ENCODE peak calls at places on chromosomes 1 and 21, in ten cellular contexts. R, M, N, V, I, Z, Y, C, F and T are unnamed samples.

GRCh38 chr1:27992271-27992670 is 32.5 kb downstream of the XKR8 start:
- DNase-seq in I (no peak), V (no peak), M (no peak), Y (peak), C (peak), R (no peak), N (no peak), F (no peak), Z (no peak), T (no peak)

GRCh38 chr1:235745448-235746136 is 96.0 kb upstream of the GNG4 start:
- DNase-seq in N (no peak), F (no peak), I (no peak), Z (no peak), C (no peak), V (no peak), M (no peak), R (no peak), Y (no peak), T (no peak)

GRCh38 chr1:10756842-10757241 is 39.6 kb downstream of the CASZ1 start:
- DNase-seq in C (no peak), R (no peak), Y (no peak), N (no peak), M (no peak), I (no peak), V (no peak), Z (no peak), F (no peak), T (no peak)

GRCh38 chr1:30875197-30875596 is 33.4 kb downstream of the SDC3 start:
- DNase-seq in I (no peak), F (no peak), V (no peak), Y (no peak), C (no peak), M (no peak), N (no peak), Z (no peak), R (no peak), T (no peak)

GRCh38 chr1:84374991-84375838 is 23.1 kb upstream of the DNASE2B start:
- DNase-seq in V (peak), N (no peak), F (no peak), R (no peak), C (peak), I (no peak), M (no peak), Z (no peak), Y (no peak), T (no peak)

GRCh38 chr1:109873278-109874175 is 37.1 kb upstream of the CSF1 start:
- DNase-seq in V (no peak), N (no peak), Y (no peak), F (no peak), I (no peak), C (peak), M (no peak), Z (no peak), R (peak), T (no peak)

GRCh38 chr1:22457356-22457755 is 5.7 kb downstream of the ZBTB40 start:
- DNase-seq in N (no peak), C (peak), V (no peak), Z (no peak), R (no peak), M (no peak), I (no peak), Y (no peak), F (no peak), T (no peak)

GRCh38 chr1:167950569-167950968 is 13.7 kb upstream of the MPC2 start:
- DNase-seq in M (no peak), C (no peak), N (no peak), Z (no peak), F (no peak), I (no peak), V (no peak), R (no peak), Y (no peak), T (no peak)

GRCh38 chr1:2046225-2046917 is 3.8 kb upstream of the PRKCZ start:
- DNase-seq in F (peak), Z (peak), Y (peak), R (no peak), I (peak), N (peak), M (peak), C (peak), V (no peak), T (peak)

GRCh38 chr1:233217832-233218231 is 77.7 kb downstream of the PCNX2 start:
- DNase-seq in N (no peak), V (no peak), M (no peak), F (no peak), R (no peak), Z (no peak), Y (no peak), I (no peak), C (no peak), T (no peak)

GRCh38 chr21:41616063-41616591 is 108.2 kb upstream of the TMPRSS2 start:
- DNase-seq in N (no peak), R (peak), M (no peak), I (no peak), F (no peak), V (no peak), Y (no peak), Z (no peak), C (peak), T (no peak)

GRCh38 chr21:42384184-42384583 is 11.7 kb downstream of the TMPRSS3 start:
- DNase-seq in I (peak), N (no peak), Y (no peak), R (no peak), V (no peak), M (no peak), Z (no peak), F (no peak), C (no peak), T (no peak)

GRCh38 chr1:107293901-107294600 is 153.2 kb downstream of the NTNG1 start:
- DNase-seq in N (no peak), I (no peak), R (no peak), F (no peak), Y (no peak), Z (no peak), M (no peak), V (no peak), C (no peak), T (peak)

GRCh38 chr1:41739061-41739955 is 179.4 kb downstream of the HIVEP3 start:
- DNase-seq in Y (no peak), V (peak), M (no peak), F (peak), C (peak), I (no peak), Z (no peak), N (no peak), R (no peak), T (no peak)

GRCh38 chr1:26799479-26800133 is 11.9 kb downstream of the PIGV start:
- DNase-seq in I (no peak), C (peak), N (no peak), Y (no peak), R (peak), F (no peak), V (no peak), Z (no peak), M (peak), T (no peak)

GRCh38 chr1:168279253-168279652 is 1.4 kb upstream of the TBX19 start:
- DNase-seq in R (no peak), V (no peak), Y (no peak), C (no peak), M (no peak), N (no peak), Z (no peak), F (no peak), I (no peak), T (peak)

GRCh38 chr1:79773385-79773784 is 766.9 kb upstream of the ADGRL4 start:
- DNase-seq in R (no peak), C (no peak), F (no peak), M (no peak), Z (no peak), I (no peak), Y (no peak), V (no peak), N (no peak), T (no peak)

GRCh38 chr1:168913711-168914463 is 184.9 kb upstream of the DPT start:
- DNase-seq in R (no peak), N (no peak), V (no peak), M (no peak), F (no peak), Y (no peak), C (no peak), I (no peak), Z (no peak), T (peak)

GRCh38 chr1:182299728-182300581 is 91.6 kb downstream of the GLUL start:
- DNase-seq in Y (no peak), Z (no peak), F (peak), C (peak), N (peak), R (peak), M (peak), V (peak), I (no peak), T (no peak)

GRCh38 chr1:107430540-107431228 is 289.8 kb downstream of the NTNG1 start:
- DNase-seq in C (peak), M (peak), Y (peak), V (no peak), Z (peak), F (peak), N (peak), I (no peak), R (peak), T (peak)

GRCh38 chr1:84619383-84620093 is 45.3 kb upstream of the CTBS start:
- DNase-seq in N (peak), M (peak), F (no peak), R (peak), Z (no peak), C (peak), I (no peak), V (no peak), Y (no peak), T (peak)

GRCh38 chr1:221719987-221720386 is 21.9 kb downstream of the DUSP10 start:
- DNase-seq in F (no peak), Y (no peak), C (no peak), I (no peak), M (no peak), N (no peak), V (no peak), Z (no peak), R (no peak), T (no peak)

GRCh38 chr1:9292361-9293240 is at the start of gene SPSB1:
- DNase-seq in R (peak), I (peak), C (peak), V (peak), Y (peak), F (peak), Z (peak), M (peak), N (peak), T (peak)

GRCh38 chr1:15953294-15953771 is 22.6 kb downstream of the ZBTB17 start:
- DNase-seq in I (no peak), C (peak), F (no peak), Y (no peak), R (peak), V (no peak), M (no peak), Z (no peak), N (no peak), T (peak)

GRCh38 chr1:163076981-163077761 is 8.0 kb downstream of the RGS4 start:
- DNase-seq in R (peak), F (no peak), Y (no peak), V (no peak), Z (no peak), I (no peak), C (no peak), N (no peak), M (no peak), T (no peak)

GRCh38 chr1:110408488-110408887 is 994 bp upstream of the LAMTOR5 start:
- DNase-seq in I (no peak), M (no peak), R (no peak), V (no peak), C (no peak), Y (no peak), F (no peak), N (no peak), Z (no peak), T (no peak)

GRCh38 chr21:33355355-33355754 is 30.6 kb downstream of the IFNAR1 start:
- DNase-seq in F (no peak), Y (no peak), N (no peak), V (no peak), I (no peak), M (no peak), Z (no peak), C (no peak), R (no peak), T (no peak)

GRCh38 chr1:46133181-46133658 is 791 bp upstream of the PIK3R3 start:
- DNase-seq in R (no peak), M (no peak), Z (no peak), Y (peak), C (no peak), N (no peak), V (no peak), F (no peak), I (no peak), T (peak)

GRCh38 chr1:13733705-13734104 is 33.7 kb downstream of the PRDM2 start:
- DNase-seq in C (no peak), R (no peak), N (no peak), V (no peak), I (no peak), M (no peak), F (no peak), Y (no peak), Z (no peak), T (no peak)

GRCh38 chr1:218444173-218444572 is 99.0 kb downstream of the TGFB2 start:
- DNase-seq in I (no peak), Y (no peak), F (no peak), M (no peak), N (no peak), C (no peak), Z (no peak), R (no peak), V (no peak), T (no peak)

GRCh38 chr1:2205191-2205952 is 10.8 kb upstream of the FAAP20 start:
- DNase-seq in F (peak), R (peak), M (peak), V (peak), Z (peak), Y (peak), I (peak), C (peak), N (peak), T (peak)

GRCh38 chr1:19014765-19015164 is 58.3 kb upstream of the IFFO2 start:
- DNase-seq in F (no peak), Y (no peak), Z (no peak), N (no peak), V (no peak), C (no peak), I (no peak), R (no peak), M (no peak), T (no peak)

GRCh38 chr1:8010080-8010664 is 15.9 kb downstream of the ERRFI1 start:
- DNase-seq in V (no peak), F (no peak), R (no peak), M (peak), I (no peak), N (no peak), C (no peak), Z (no peak), Y (no peak), T (no peak)

GRCh38 chr1:239228451-239228850 is 157.9 kb upstream of the CHRM3 start:
- DNase-seq in N (no peak), F (no peak), V (no peak), Y (no peak), I (no peak), C (no peak), R (no peak), Z (no peak), M (no peak), T (no peak)

GRCh38 chr21:9735421-9735961 is 785.9 kb upstream of the TPTE start:
- DNase-seq in M (no peak), V (no peak), N (no peak), I (no peak), C (no peak), Z (no peak), Y (no peak), F (no peak), R (no peak), T (no peak)

GRCh38 chr1:186178426-186179043 is 196.5 kb downstream of the TPR start:
- DNase-seq in C (no peak), F (no peak), Y (no peak), M (peak), R (no peak), N (no peak), V (no peak), Z (no peak), I (no peak), T (no peak)

GRCh38 chr1:178908358-178908757 is 37.5 kb upstream of the ANGPTL1 start:
- DNase-seq in I (no peak), V (no peak), Y (no peak), F (no peak), M (no peak), N (no peak), C (peak), R (peak), Z (no peak), T (no peak)

GRCh38 chr21:46605759-46606426 is 1.0 kb upstream of the S100B start:
- DNase-seq in F (peak), V (peak), M (no peak), I (no peak), R (no peak), N (no peak), Y (peak), Z (no peak), C (no peak), T (no peak)

GRCh38 chr1:171081994-171082295 is 8.8 kb upstream of the FMO3 start:
- DNase-seq in F (no peak), V (no peak), Y (no peak), M (no peak), R (no peak), I (no peak), N (no peak), Z (no peak), C (no peak), T (no peak)

GRCh38 chr21:38806153-38806941 is 618 bp downstream of the ETS2 start:
- DNase-seq in Z (peak), I (peak), Y (peak), M (no peak), N (no peak), V (no peak), R (no peak), F (peak), C (no peak), T (peak)
- TF ChIP-seq CTCF in Z (no peak), I (no peak), Y (peak), M (no peak), N (no peak), V (no peak), R (no peak), F (no peak), C (no peak), T (no peak)

GRCh38 chr21:25507522-25507921 is 99.8 kb downstream of the MRPL39 start:
- DNase-seq in M (no peak), C (no peak), Z (no peak), R (no peak), V (no peak), Y (no peak), I (no peak), F (no peak), N (no peak), T (no peak)
- TF ChIP-seq CTCF in M (peak), C (no peak), Z (no peak), R (no peak), V (no peak), Y (peak), I (no peak), F (no peak), N (no peak), T (no peak)

DNA sequence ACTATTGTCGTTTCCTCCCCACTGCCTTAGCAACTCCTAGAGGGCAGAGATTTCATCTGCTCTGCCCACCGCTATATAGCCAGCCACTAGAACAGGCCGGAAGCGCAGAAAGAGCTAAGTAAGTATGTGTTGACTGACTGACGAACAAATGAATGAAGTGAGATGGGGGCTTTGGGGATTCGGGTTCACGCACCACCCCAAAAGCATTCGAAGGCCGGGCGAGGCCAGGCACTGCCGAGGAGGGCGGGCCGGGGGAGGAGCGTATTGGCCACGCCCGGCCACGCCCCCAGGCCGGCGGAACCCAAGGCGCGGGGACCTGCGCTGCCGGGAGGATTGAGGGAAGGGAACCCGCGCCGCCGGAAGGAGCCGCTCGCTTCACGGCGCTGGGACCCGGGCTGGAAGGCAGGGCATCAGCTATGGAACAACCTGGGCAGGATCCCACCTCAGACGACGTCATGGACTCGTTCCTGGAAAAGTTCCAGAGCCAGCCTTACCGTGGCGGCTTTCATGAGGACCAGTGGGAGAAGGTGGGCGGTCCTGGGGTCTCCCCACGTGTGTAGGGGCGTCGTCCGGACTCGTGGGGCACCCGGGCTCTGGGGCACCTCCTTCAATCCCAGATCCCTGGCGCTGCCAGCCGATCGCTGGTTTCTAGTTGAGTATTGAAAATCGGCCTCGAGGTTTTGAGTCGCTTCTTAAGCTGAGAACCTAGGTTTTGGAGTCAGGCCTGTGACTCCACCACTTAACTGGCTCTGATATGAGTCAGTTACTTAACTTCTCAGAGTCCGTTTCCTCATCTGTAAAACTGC is at the start of gene TTC4:
- DNase-seq in N (peak), Z (peak), R (peak), M (peak), Y (peak), C (peak), V (peak), F (peak), I (peak), T (peak)
- TF ChIP-seq CTCF in N (peak), Z (no peak), R (no peak), M (peak), Y (no peak), C (no peak), V (no peak), F (no peak), I (no peak), T (no peak)

GRCh38 chr21:29374481-29374880 is 75.8 kb downstream of the BACH1 start:
- DNase-seq in R (no peak), N (no peak), I (no peak), Y (no peak), Z (no peak), C (no peak), M (no peak), F (no peak), V (no peak), T (no peak)

GRCh38 chr21:29367335-29367734 is 68.6 kb downstream of the BACH1 start:
- DNase-seq in C (no peak), F (no peak), N (no peak), R (no peak), Z (no peak), M (no peak), V (peak), I (no peak), Y (no peak), T (no peak)

GRCh38 chr21:29371464-29371863 is 72.7 kb downstream of the BACH1 start:
- DNase-seq in Y (no peak), F (no peak), I (no peak), M (no peak), R (no peak), Z (no peak), N (no peak), V (no peak), C (no peak), T (no peak)

GRCh38 chr21:29376556-29376955 is 77.8 kb downstream of the BACH1 start:
- DNase-seq in Z (peak), Y (peak), F (no peak), C (peak), I (no peak), N (peak), V (no peak), M (no peak), R (no peak), T (peak)

GRCh38 chr21:29372063-29372802 is 73.5 kb downstream of the BACH1 start:
- DNase-seq in Y (peak), M (peak), I (no peak), R (peak), N (peak), F (peak), C (peak), Z (peak), V (peak), T (peak)
- TF ChIP-seq CTCF in Y (peak), M (peak), I (peak), R (peak), N (peak), F (peak), C (peak), Z (peak), V (no peak), T (peak)

DNA sequence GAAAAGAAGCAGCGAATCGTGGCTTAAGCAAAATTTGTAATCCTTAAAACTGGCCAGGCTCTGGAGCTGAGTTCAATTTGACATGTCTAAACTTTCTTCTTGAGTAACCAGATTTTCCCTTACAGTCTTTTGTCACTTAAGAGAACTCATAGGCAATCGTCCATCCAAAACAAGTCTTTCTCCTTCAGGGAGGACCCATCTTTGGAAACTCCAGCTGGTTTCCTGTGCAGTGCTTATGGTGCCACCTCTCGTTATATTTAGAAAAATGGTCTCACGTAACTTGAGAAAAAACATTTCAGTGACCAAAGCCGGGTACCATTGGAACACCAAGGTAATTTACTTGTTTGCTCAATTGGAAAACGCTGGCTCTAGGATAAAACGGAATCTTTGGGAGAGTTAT is 1.9 kb upstream of the PTTG1IP start:
- DNase-seq in Y (peak), Z (no peak), F (no peak), V (no peak), R (peak), C (peak), I (no peak), M (peak), N (no peak), T (no peak)
- TF ChIP-seq CTCF in Y (peak), Z (no peak), F (no peak), V (no peak), R (no peak), C (peak), I (no peak), M (peak), N (no peak), T (no peak)